ENCODE peak calls at places on chromosome 7, in six cellular contexts. M is PC-3, J is IMR-90, U is fibroblast of lung, D is Karpas-422, R is K562. S is an unnamed sample.

GRCh38 chr7:2729043-2729892 is 41.3 kb downstream of the AMZ1 start:
- DNase-seq in M (no peak), J (peak; percentile 44), U (peak; percentile 46), D (peak; percentile 31), R (no peak), S (no peak)

GRCh38 chr7:142790056-142790455 is 19.3 kb downstream of the PRSS2 start:
- DNase-seq in M (no peak), J (no peak), U (no peak), D (no peak), R (no peak), S (peak; percentile 57)

GRCh38 chr7:17144313-17144712 is 154.1 kb upstream of the AHR start:
- DNase-seq in M (peak; percentile 78), J (peak; percentile 46), U (no peak), D (no peak), R (no peak), S (peak; percentile 71)

GRCh38 chr7:28988818-28989595 is 30.9 kb upstream of the TRIL start:
- DNase-seq in M (peak; percentile 39), J (peak; percentile 93), U (peak; percentile 96), D (peak; percentile 33), R (no peak), S (no peak)

GRCh38 chr7:135508853-135509588 is 881 bp downstream of the CNOT4 start:
- DNase-seq in M (peak; percentile 21), J (peak; percentile 20), U (peak; percentile 39), D (peak; percentile 81), R (no peak), S (peak; percentile 60)

GRCh38 chr7:102875700-102876192 is 37.1 kb upstream of the LRRC17 start:
- DNase-seq in M (peak; percentile 97), J (peak; percentile 100), U (peak; percentile 95), D (peak; percentile 30), R (peak; percentile 32), S (no peak)

GRCh38 chr7:55020481-55020871 is 1.7 kb downstream of the EGFR start:
- DNase-seq in M (peak; percentile 48), J (peak; percentile 60), U (peak; percentile 62), D (no peak), R (no peak), S (no peak)

GRCh38 chr7:47943676-47944474 is 4.4 kb downstream of the PKD1L1 start:
- DNase-seq in M (no peak), J (no peak), U (no peak), D (no peak), R (no peak), S (no peak)

GRCh38 chr7:24965831-24966708 is 13.9 kb downstream of the OSBPL3 start:
- DNase-seq in M (peak; percentile 79), J (peak; percentile 15), U (no peak), D (no peak), R (peak; percentile 20), S (peak; percentile 86)

GRCh38 chr7:24968165-24968564 is 11.8 kb downstream of the OSBPL3 start:
- DNase-seq in M (no peak), J (no peak), U (no peak), D (no peak), R (no peak), S (no peak)

GRCh38 chr7:24970676-24971075 is 9.3 kb downstream of the OSBPL3 start:
- DNase-seq in M (no peak), J (no peak), U (peak; percentile 39), D (no peak), R (no peak), S (no peak)

GRCh38 chr7:24966802-24967201 is 13.2 kb downstream of the OSBPL3 start:
- DNase-seq in M (no peak), J (peak; percentile 70), U (peak; percentile 36), D (no peak), R (no peak), S (no peak)

GRCh38 chr7:24967696-24968095 is 12.3 kb downstream of the OSBPL3 start:
- DNase-seq in M (no peak), J (no peak), U (no peak), D (no peak), R (no peak), S (no peak)
- H3K4me1 ChIP-seq in M (peaks cover 62% of the 10 kb centered on the region), J (peaks cover 29% of the 10 kb centered on the region), U (peaks cover 23% of the 10 kb centered on the region), D (peaks cover 98% of the 10 kb centered on the region), R (peaks cover 19% of the 10 kb centered on the region), S (peaks cover 74% of the 10 kb centered on the region)

GRCh38 chr7:128831178-128831993 is 1.2 kb downstream of the FLNC start:
- DNase-seq in M (peak; percentile 3), J (peak; percentile 68), U (peak; percentile 74), D (no peak), R (peak; percentile 90), S (no peak)
- H3K27me3 ChIP-seq in M (no peaks in the 10 kb centered on the region), J (no peaks in the 10 kb centered on the region), U (no peaks in the 10 kb centered on the region), D (no peaks in the 10 kb centered on the region), R (no peaks in the 10 kb centered on the region), S (no peaks in the 10 kb centered on the region)

GRCh38 chr7:45067582-45067981 is 21.2 kb downstream of the NACAD start:
- DNase-seq in M (no peak), J (no peak), U (no peak), D (no peak), R (no peak), S (no peak)
- H4K20me1 ChIP-seq in M (no peaks in the 10 kb centered on the region), J (peaks cover 7% of the 10 kb centered on the region), U (no peaks in the 10 kb centered on the region), D (peaks cover 16% of the 10 kb centered on the region), R (no peaks in the 10 kb centered on the region), S (peaks cover 75% of the 10 kb centered on the region)

DNA sequence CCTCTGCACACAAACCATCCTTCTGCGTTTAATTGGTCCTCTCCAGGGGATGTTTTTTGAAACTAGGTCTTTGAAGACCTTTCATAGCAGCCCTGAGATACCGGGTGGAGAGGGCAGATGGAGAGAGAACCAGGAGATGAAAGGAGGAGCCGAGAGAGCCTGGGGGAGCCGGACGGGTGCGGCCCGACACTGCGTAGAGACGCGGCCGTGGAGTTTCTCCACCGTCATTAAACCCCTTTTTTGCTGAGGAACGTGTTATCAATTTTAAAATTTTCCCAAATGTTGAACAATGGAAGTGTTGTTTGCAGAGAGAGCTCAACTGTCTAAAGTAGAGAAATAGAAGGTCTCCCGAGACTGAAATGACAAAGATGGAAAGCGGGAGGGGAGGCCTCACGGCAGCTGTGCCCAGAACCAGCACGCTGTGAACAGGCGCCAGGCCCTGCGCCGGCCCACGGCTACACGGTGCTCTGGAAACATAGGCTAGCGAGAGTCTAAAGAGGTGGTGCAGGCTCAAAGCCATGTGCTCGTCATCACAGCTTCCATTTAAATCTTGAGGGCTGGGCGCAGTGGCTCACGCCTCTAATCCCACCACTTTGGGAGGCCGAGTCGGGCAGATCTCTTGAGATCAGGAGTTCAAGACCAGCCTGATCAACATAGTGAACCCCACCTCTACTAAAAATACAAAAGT is 307.0 kb downstream of the PTPRN2 start:
- DNase-seq in M (no peak), J (no peak), U (no peak), D (no peak), R (no peak), S (no peak)
- H3K4me1 ChIP-seq in M (peaks cover 3% of the 10 kb centered on the region), J (no peaks in the 10 kb centered on the region), U (no peaks in the 10 kb centered on the region), D (no peaks in the 10 kb centered on the region), R (no peaks in the 10 kb centered on the region), S (no peaks in the 10 kb centered on the region)

GRCh38 chr7:122311719-122312118 is 7.2 kb upstream of the FEZF1 start:
- DNase-seq in M (no peak), J (no peak), U (no peak), D (no peak), R (no peak), S (no peak)

GRCh38 chr7:122314284-122314683 is 9.7 kb upstream of the FEZF1 start:
- DNase-seq in M (no peak), J (no peak), U (no peak), D (no peak), R (no peak), S (no peak)

GRCh38 chr7:122312789-122313188 is 8.2 kb upstream of the FEZF1 start:
- DNase-seq in M (no peak), J (no peak), U (no peak), D (no peak), R (no peak), S (no peak)

GRCh38 chr7:122316467-122317394 is 12.2 kb upstream of the FEZF1 start:
- DNase-seq in M (no peak), J (no peak), U (no peak), D (no peak), R (no peak), S (no peak)

GRCh38 chr7:122315507-122316466 is 11.2 kb upstream of the FEZF1 start:
- DNase-seq in M (no peak), J (no peak), U (no peak), D (no peak), R (no peak), S (no peak)
- H3K27me3 ChIP-seq in M (no peaks in the 10 kb centered on the region), J (peaks cover 52% of the 10 kb centered on the region), U (peaks cover 51% of the 10 kb centered on the region), D (no peaks in the 10 kb centered on the region), R (peaks cover under 1% of the 10 kb centered on the region), S (no peaks in the 10 kb centered on the region)

GRCh38 chr7:117802660-117803059 is 70.6 kb downstream of the CTTNBP2 start:
- DNase-seq in M (no peak), J (no peak), U (no peak), D (no peak), R (no peak), S (no peak)

GRCh38 chr7:117800406-117800805 is 72.8 kb downstream of the CTTNBP2 start:
- DNase-seq in M (peak; percentile 34), J (no peak), U (no peak), D (no peak), R (no peak), S (no peak)

GRCh38 chr7:117806011-117806410 is 67.2 kb downstream of the CTTNBP2 start:
- DNase-seq in M (no peak), J (no peak), U (no peak), D (no peak), R (no peak), S (no peak)

GRCh38 chr7:117800841-117801240 is 72.4 kb downstream of the CTTNBP2 start:
- DNase-seq in M (no peak), J (peak; percentile 3), U (no peak), D (no peak), R (no peak), S (no peak)

GRCh38 chr7:117803476-117803875 is 69.8 kb downstream of the CTTNBP2 start:
- DNase-seq in M (peak; percentile 14), J (peak; percentile 26), U (no peak), D (no peak), R (no peak), S (no peak)
- H4K20me1 ChIP-seq in M (no peaks in the 10 kb centered on the region), J (no peaks in the 10 kb centered on the region), U (no peaks in the 10 kb centered on the region), D (no peaks in the 10 kb centered on the region), R (no peaks in the 10 kb centered on the region), S (no peaks in the 10 kb centered on the region)

GRCh38 chr7:148422028-148422427 is 168.5 kb upstream of the C7orf33 start:
- DNase-seq in M (no peak), J (no peak), U (no peak), D (no peak), R (no peak), S (no peak)

GRCh38 chr7:148419856-148420508 is 170.6 kb upstream of the C7orf33 start:
- DNase-seq in M (no peak), J (no peak), U (no peak), D (no peak), R (no peak), S (peak; percentile 16)
- H3K4me1 ChIP-seq in M (no peaks in the 10 kb centered on the region), J (no peaks in the 10 kb centered on the region), U (no peaks in the 10 kb centered on the region), D (no peaks in the 10 kb centered on the region), R (no peaks in the 10 kb centered on the region), S (no peaks in the 10 kb centered on the region)

GRCh38 chr7:1421020-1421790 is 38.1 kb downstream of the MICALL2 start:
- DNase-seq in M (no peak), J (no peak), U (no peak), D (no peak), R (no peak), S (no peak)
- H3K27me3 ChIP-seq in M (no peaks in the 10 kb centered on the region), J (peaks cover 33% of the 10 kb centered on the region), U (peaks cover 11% of the 10 kb centered on the region), D (no peaks in the 10 kb centered on the region), R (no peaks in the 10 kb centered on the region), S (peaks cover 10% of the 10 kb centered on the region)

DNA sequence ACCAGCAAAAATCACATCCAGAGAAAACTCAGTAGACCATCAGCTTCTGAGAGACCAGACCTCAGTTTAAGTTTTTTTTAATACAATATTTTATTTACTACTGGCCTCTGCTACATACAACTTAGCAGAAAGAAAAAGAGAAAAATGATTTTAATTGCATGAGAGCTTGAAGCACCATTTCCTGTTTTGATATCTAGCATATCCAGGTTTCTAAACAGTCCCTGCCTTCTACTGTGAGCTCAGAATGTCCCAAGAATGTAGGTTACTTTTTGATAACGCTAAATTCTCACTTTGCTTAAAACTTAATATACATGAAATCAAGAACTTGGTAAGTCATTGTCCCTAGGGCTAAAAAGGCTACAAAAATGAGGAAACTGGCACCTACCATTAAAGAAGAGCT is 7.1 kb downstream of the TMEM243 start:
- DNase-seq in M (no peak), J (no peak), U (no peak), D (peak; percentile 62), R (no peak), S (no peak)
- H4K20me1 ChIP-seq in M (no peaks in the 10 kb centered on the region), J (peaks cover 13% of the 10 kb centered on the region), U (no peaks in the 10 kb centered on the region), D (peaks cover 49% of the 10 kb centered on the region), R (no peaks in the 10 kb centered on the region), S (peaks cover 14% of the 10 kb centered on the region)